ENCODE peak calls at places on chromosome 9, in four cellular contexts. M, D, H and B are unnamed samples.

GRCh38 chr9:137461663-137462395 is 2.7 kb upstream of the NSMF start:
- DNase-seq in M (peak), D (no peak), H (no peak), B (no peak)

GRCh38 chr9:129401623-129402340 is 219.1 kb downstream of the C9orf50 start:
- DNase-seq in M (no peak), D (no peak), H (no peak), B (no peak)

GRCh38 chr9:557601-558201 is 283.8 kb upstream of the DMRT1 start:
- DNase-seq in M (no peak), D (no peak), H (no peak), B (no peak)

GRCh38 chr9:129761901-129762359 is 9.1 kb upstream of the PTGES start:
- DNase-seq in M (no peak), D (no peak), H (no peak), B (no peak)

GRCh38 chr9:130237763-130238524 is 27.6 kb upstream of the HMCN2 start:
- DNase-seq in M (no peak), D (no peak), H (no peak), B (no peak)

GRCh38 chr9:133238851-133239532 is 29.9 kb upstream of the OBP2B start:
- DNase-seq in M (peak), D (peak), H (no peak), B (no peak)

GRCh38 chr9:130262771-130263170 is 2.8 kb upstream of the HMCN2 start:
- DNase-seq in M (no peak), D (peak), H (no peak), B (no peak)

GRCh38 chr9:129513282-129513681 is 107.6 kb downstream of the C9orf50 start:
- DNase-seq in M (no peak), D (no peak), H (no peak), B (no peak)

GRCh38 chr9:131530546-131530929 is 525 bp downstream of the UCK1 start:
- DNase-seq in M (peak), D (no peak), H (peak), B (no peak)

GRCh38 chr9:129489838-129490582 is 130.9 kb downstream of the C9orf50 start:
- DNase-seq in M (no peak), D (no peak), H (no peak), B (no peak)

GRCh38 chr9:115262952-115263351 is 145.0 kb upstream of the TNC start:
- DNase-seq in M (no peak), D (no peak), H (no peak), B (no peak)

GRCh38 chr9:93225417-93225816 is 41.5 kb downstream of the WNK2 start:
- DNase-seq in M (peak), D (no peak), H (no peak), B (no peak)

GRCh38 chr9:123370526-123371227 is 14.7 kb downstream of the CRB2 start:
- DNase-seq in M (no peak), D (no peak), H (no peak), B (no peak)

GRCh38 chr9:134175291-134175807 is 11.0 kb upstream of the RNU6ATAC start:
- DNase-seq in M (no peak), D (no peak), H (no peak), B (no peak)

GRCh38 chr9:98654247-98654646 is 54.5 kb downstream of the GABBR2 start:
- DNase-seq in M (no peak), D (no peak), H (peak), B (peak)

GRCh38 chr9:16213781-16214515 is 656.5 kb downstream of the BNC2 start:
- DNase-seq in M (no peak), D (no peak), H (no peak), B (no peak)

GRCh38 chr9:70574222-70574837 is 159.9 kb upstream of the KLF9 start:
- DNase-seq in M (no peak), D (no peak), H (no peak), B (no peak)

GRCh38 chr9:118455781-118456180 is 751.6 kb downstream of the TLR4 start:
- DNase-seq in M (no peak), D (no peak), H (no peak), B (no peak)

GRCh38 chr9:97980479-97980803 is 2.7 kb upstream of the ANP32B start:
- DNase-seq in M (no peak), D (no peak), H (no peak), B (no peak)

GRCh38 chr9:128689293-128689770 is 310 bp downstream of the SET start:
- DNase-seq in M (no peak), D (no peak), H (peak), B (no peak)